ENCODE peak calls at places on chromosomes 11 and 22, in eight cellular contexts. D is posterior cingulate gyrus; F is caudate nucleus; U is activated T-helper 1 cell treated with anti-CD3 and anti-CD28 coated beads, Interleukin-12 subunit alpha, Interleukin-12 subunit beta, Interleukin-2, Interleukin-4 antibody, amounts not matched to agents 30 ng/mL and 10 ng/mL and 1 ng/mL, durations not matched to agents 14 hours and 24 hours and 36 hours; C is activated naive CD4-positive, alpha-beta T cell treated with anti-CD3 and anti-CD28 coated beads for 36 hours; H is progenitor cell of endocrine pancreas; Q is psoas muscle; V is NCI-H69. O is an unnamed sample.
A peak's percentile ranks its signal among the peaks of the same experiment; 100 is the strongest.

GRCh38 chr11:65277878-65278277 is 16.1 kb downstream of the POLA2 start:
- DNase-seq in C (no peak), D (no peak), H (no peak), Q (no peak), V (peak; percentile 98), F (no peak), U (no peak), O (no peak)

GRCh38 chr11:12189543-12190235 is 79.3 kb downstream of the MICAL2 start:
- DNase-seq in H (no peak), U (no peak), Q (no peak), C (no peak), F (no peak), D (no peak), V (peak; percentile 46), O (no peak)

GRCh38 chr22:46072981-46073682 is 77.2 kb upstream of the PPARA start:
- DNase-seq in V (peak; percentile 66), F (no peak), H (no peak), C (no peak), Q (no peak), U (no peak), D (peak; percentile 12), O (no peak)

GRCh38 chr11:134275534-134276395 is at the start of gene GLB1L3:
- DNase-seq in H (peak; percentile 22), F (peak; percentile 67), D (peak; percentile 36), U (peak; percentile 81), Q (no peak), V (peak; percentile 89), C (peak; percentile 83), O (no peak)

GRCh38 chr11:2929880-2930704 is 872 bp upstream of the PHLDA2 start:
- DNase-seq in H (no peak), U (no peak), Q (peak; percentile 40), V (peak; percentile 87), F (no peak), C (peak; percentile 66), D (no peak), O (peak; percentile 79)

GRCh38 chr11:1917523-1918435 is 1.7 kb upstream of the TNNT3 start:
- DNase-seq in V (no peak), C (no peak), H (no peak), F (no peak), U (no peak), D (no peak), Q (peak; percentile 59), O (peak; percentile 68)

GRCh38 chr11:74970852-74971395 is 17.8 kb upstream of the NEU3 start:
- DNase-seq in V (no peak), Q (no peak), C (no peak), U (no peak), F (no peak), D (no peak), H (no peak), O (no peak)

GRCh38 chr11:90747057-90747456 is 524.2 kb upstream of the CHORDC1 start:
- DNase-seq in D (no peak), Q (no peak), H (no peak), C (no peak), U (no peak), F (no peak), V (no peak), O (no peak)

GRCh38 chr11:111012497-111012896 is 233.0 kb upstream of the POU2AF2 start:
- DNase-seq in U (no peak), F (no peak), C (no peak), D (no peak), Q (no peak), V (no peak), H (no peak), O (no peak)

GRCh38 chr11:18393581-18394299 is 623 bp upstream of the LDHA start:
- DNase-seq in V (no peak), F (no peak), U (no peak), D (no peak), H (no peak), C (peak; percentile 32), Q (peak; percentile 23), O (no peak)

GRCh38 chr11:44982496-44983062 is 31.9 kb upstream of the TP53I11 start:
- DNase-seq in U (no peak), Q (no peak), V (no peak), D (no peak), F (no peak), H (no peak), C (no peak), O (no peak)

GRCh38 chr22:19793161-19793560 is 32.6 kb downstream of the TBX1 start:
- DNase-seq in C (no peak), U (no peak), H (no peak), V (no peak), F (no peak), Q (no peak), D (no peak), O (no peak)

GRCh38 chr22:40654522-40655167 is 18.1 kb upstream of the MRTFA start:
- DNase-seq in C (peak; percentile 22), D (peak; percentile 62), F (peak; percentile 23), V (peak; percentile 72), U (no peak), H (no peak), Q (peak; percentile 66), O (no peak)

GRCh38 chr11:61571869-61572268 is 9.0 kb downstream of the SYT7 start:
- DNase-seq in Q (no peak), D (no peak), F (peak; percentile 79), V (no peak), C (no peak), U (no peak), H (no peak), O (no peak)

GRCh38 chr11:134573857-134574256 is 161.8 kb upstream of the B3GAT1 start:
- DNase-seq in C (no peak), U (no peak), H (no peak), F (no peak), D (no peak), V (no peak), Q (no peak), O (no peak)

GRCh38 chr22:24894220-24894975 is 52.1 kb downstream of the LHFPL7 start:
- DNase-seq in Q (peak; percentile 81), C (no peak), V (peak; percentile 97), F (no peak), U (no peak), D (no peak), H (peak; percentile 22), O (peak; percentile 68)

GRCh38 chr11:61724437-61724836 is 28.0 kb upstream of the MYRF start:
- DNase-seq in U (no peak), D (no peak), Q (no peak), V (no peak), F (no peak), H (no peak), C (no peak), O (no peak)

GRCh38 chr11:78555592-78555991 is 19.1 kb downstream of the NARS2 start:
- DNase-seq in D (no peak), V (no peak), U (no peak), H (no peak), F (no peak), Q (no peak), C (no peak), O (no peak)

GRCh38 chr22:46352691-46353386 is 17.3 kb downstream of the TRMU start:
- DNase-seq in H (no peak), C (no peak), F (peak; percentile 74), U (no peak), D (no peak), V (peak; percentile 95), Q (peak; percentile 65), O (no peak)

GRCh38 chr11:101470881-101471535 is 112.8 kb downstream of the TRPC6 start:
- DNase-seq in V (no peak), U (no peak), F (no peak), Q (no peak), C (no peak), D (no peak), H (no peak), O (no peak)

GRCh38 chr11:13338437-13339069 is 61.0 kb downstream of the BMAL1 start:
- DNase-seq in V (peak; percentile 34), Q (no peak), D (no peak), F (no peak), U (peak; percentile 15), H (no peak), C (peak; percentile 55), O (no peak)

GRCh38 chr22:40560551-40560950 is 76.0 kb downstream of the MRTFA start:
- DNase-seq in F (no peak), H (no peak), D (no peak), U (no peak), C (peak; percentile 54), Q (no peak), V (peak; percentile 24), O (no peak)

GRCh38 chr22:38144025-38144405 is 33.5 kb upstream of the BAIAP2L2 start:
- DNase-seq in D (no peak), C (no peak), U (no peak), F (no peak), V (peak; percentile 62), H (no peak), Q (no peak), O (no peak)